ENCODE peak calls at places on chromosomes 6 and 20, in ten cellular contexts. One of them, this sample, is unnamed.

GRCh38 chr6:35487653-35488516 is 9.0 kb downstream of the TEAD3 start:
- DNase-seq in PC-3: peak
- DNase-seq in tibial artery: peak
- DNase-seq in AG10803: peak
- DNase-seq in endodermal cell: peak
- DNase-seq in uterus: peak
- DNase-seq in PC-9: peak
- DNase-seq in HCT116: no peak
- DNase-seq in AG09309: no peak
- DNase-seq in fibroblast of villous mesenchyme: peak
- DNase-seq in this sample: no peak

GRCh38 chr6:32886674-32887383 is 32.8 kb downstream of the PSMB9 start:
- DNase-seq in PC-3: peak
- DNase-seq in tibial artery: no peak
- DNase-seq in AG10803: peak
- DNase-seq in endodermal cell: no peak
- DNase-seq in uterus: no peak
- DNase-seq in PC-9: no peak
- DNase-seq in HCT116: no peak
- DNase-seq in AG09309: peak
- DNase-seq in fibroblast of villous mesenchyme: peak
- DNase-seq in this sample: no peak

GRCh38 chr20:44401052-44401769 is 45.7 kb downstream of the HNF4A start:
- DNase-seq in PC-3: no peak
- DNase-seq in tibial artery: no peak
- DNase-seq in AG10803: no peak
- DNase-seq in endodermal cell: peak
- DNase-seq in uterus: no peak
- DNase-seq in PC-9: no peak
- DNase-seq in HCT116: no peak
- DNase-seq in AG09309: no peak
- DNase-seq in fibroblast of villous mesenchyme: no peak
- DNase-seq in this sample: no peak

GRCh38 chr6:152185158-152185574 is 377.7 kb downstream of the ESR1 start:
- DNase-seq in PC-3: no peak
- DNase-seq in tibial artery: no peak
- DNase-seq in AG10803: no peak
- DNase-seq in endodermal cell: no peak
- DNase-seq in uterus: no peak
- DNase-seq in PC-9: no peak
- DNase-seq in HCT116: no peak
- DNase-seq in AG09309: no peak
- DNase-seq in fibroblast of villous mesenchyme: no peak
- DNase-seq in this sample: peak

GRCh38 chr6:21110684-21111398 is 482.7 kb upstream of the SOX4 start:
- DNase-seq in PC-3: no peak
- DNase-seq in tibial artery: no peak
- DNase-seq in AG10803: no peak
- DNase-seq in endodermal cell: no peak
- DNase-seq in uterus: no peak
- DNase-seq in PC-9: no peak
- DNase-seq in HCT116: no peak
- DNase-seq in AG09309: no peak
- DNase-seq in fibroblast of villous mesenchyme: no peak
- DNase-seq in this sample: no peak

GRCh38 chr6:116536216-116536621 is 9.3 kb downstream of the TRAPPC3L start:
- DNase-seq in PC-3: peak
- DNase-seq in tibial artery: no peak
- DNase-seq in AG10803: peak
- DNase-seq in endodermal cell: no peak
- DNase-seq in uterus: no peak
- DNase-seq in PC-9: peak
- DNase-seq in HCT116: peak
- DNase-seq in AG09309: peak
- DNase-seq in fibroblast of villous mesenchyme: peak
- DNase-seq in this sample: peak

GRCh38 chr20:57618091-57618765 is 2.0 kb downstream of the ZBP1 start:
- DNase-seq in PC-3: peak
- DNase-seq in tibial artery: peak
- DNase-seq in AG10803: no peak
- DNase-seq in endodermal cell: no peak
- DNase-seq in uterus: no peak
- DNase-seq in PC-9: peak
- DNase-seq in HCT116: peak
- DNase-seq in AG09309: no peak
- DNase-seq in fibroblast of villous mesenchyme: no peak
- DNase-seq in this sample: no peak

GRCh38 chr6:829646-830045 is 136.7 kb upstream of the EXOC2 start:
- DNase-seq in PC-3: no peak
- DNase-seq in tibial artery: no peak
- DNase-seq in AG10803: no peak
- DNase-seq in endodermal cell: peak
- DNase-seq in uterus: no peak
- DNase-seq in PC-9: no peak
- DNase-seq in HCT116: no peak
- DNase-seq in AG09309: no peak
- DNase-seq in fibroblast of villous mesenchyme: no peak
- DNase-seq in this sample: no peak

DNA sequence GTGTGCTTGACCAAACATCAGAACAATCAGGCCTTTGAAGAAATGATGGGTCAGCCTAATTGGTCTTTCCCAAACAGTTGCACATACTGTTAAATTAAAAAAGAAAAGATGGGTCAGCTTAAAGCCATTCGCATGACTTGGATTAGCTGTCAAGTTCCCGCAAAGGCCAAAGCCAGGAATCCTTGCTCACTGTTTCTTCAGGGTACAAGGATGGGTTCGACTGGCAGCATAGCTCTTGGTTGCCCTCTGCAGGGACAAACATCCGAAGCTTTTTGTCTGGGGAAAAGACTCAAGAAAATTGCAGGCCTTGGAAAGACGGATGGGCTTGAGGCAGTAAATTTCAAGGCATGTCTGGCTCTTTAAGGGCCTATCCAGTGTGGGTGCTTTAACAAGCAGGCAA is 168.0 kb downstream of the HDGFL1 start:
- DNase-seq in PC-3: peak
- DNase-seq in tibial artery: no peak
- DNase-seq in AG10803: peak
- DNase-seq in endodermal cell: peak
- DNase-seq in uterus: peak
- DNase-seq in PC-9: no peak
- DNase-seq in HCT116: peak
- DNase-seq in AG09309: peak
- DNase-seq in fibroblast of villous mesenchyme: peak
- DNase-seq in this sample: peak
- TF ChIP-seq CTCF in PC-3: peak
- TF ChIP-seq CTCF in tibial artery: no peak
- TF ChIP-seq CTCF in AG10803: peak
- TF ChIP-seq CTCF in endodermal cell: peak
- TF ChIP-seq CTCF in uterus: peak
- TF ChIP-seq CTCF in PC-9: peak
- TF ChIP-seq CTCF in HCT116: peak
- TF ChIP-seq CTCF in AG09309: peak
- TF ChIP-seq CTCF in fibroblast of villous mesenchyme: peak
- TF ChIP-seq CTCF in this sample: peak

GRCh38 chr6:132489376-132489775 is 23.5 kb downstream of the STX7 start:
- DNase-seq in PC-3: no peak
- DNase-seq in tibial artery: no peak
- DNase-seq in AG10803: no peak
- DNase-seq in endodermal cell: no peak
- DNase-seq in uterus: no peak
- DNase-seq in PC-9: no peak
- DNase-seq in HCT116: no peak
- DNase-seq in AG09309: no peak
- DNase-seq in fibroblast of villous mesenchyme: no peak
- DNase-seq in this sample: no peak

GRCh38 chr6:132491303-132491702 is 21.6 kb downstream of the STX7 start:
- DNase-seq in PC-3: no peak
- DNase-seq in tibial artery: no peak
- DNase-seq in AG10803: peak
- DNase-seq in endodermal cell: no peak
- DNase-seq in uterus: no peak
- DNase-seq in PC-9: no peak
- DNase-seq in HCT116: no peak
- DNase-seq in AG09309: no peak
- DNase-seq in fibroblast of villous mesenchyme: no peak
- DNase-seq in this sample: peak

GRCh38 chr6:132490478-132491204 is 22.3 kb downstream of the STX7 start:
- DNase-seq in PC-3: no peak
- DNase-seq in tibial artery: no peak
- DNase-seq in AG10803: peak
- DNase-seq in endodermal cell: no peak
- DNase-seq in uterus: no peak
- DNase-seq in PC-9: no peak
- DNase-seq in HCT116: no peak
- DNase-seq in AG09309: no peak
- DNase-seq in fibroblast of villous mesenchyme: no peak
- DNase-seq in this sample: peak

GRCh38 chr6:132490024-132490423 is 22.9 kb downstream of the STX7 start:
- DNase-seq in PC-3: no peak
- DNase-seq in tibial artery: peak
- DNase-seq in AG10803: peak
- DNase-seq in endodermal cell: no peak
- DNase-seq in uterus: no peak
- DNase-seq in PC-9: no peak
- DNase-seq in HCT116: no peak
- DNase-seq in AG09309: no peak
- DNase-seq in fibroblast of villous mesenchyme: no peak
- DNase-seq in this sample: peak

DNA sequence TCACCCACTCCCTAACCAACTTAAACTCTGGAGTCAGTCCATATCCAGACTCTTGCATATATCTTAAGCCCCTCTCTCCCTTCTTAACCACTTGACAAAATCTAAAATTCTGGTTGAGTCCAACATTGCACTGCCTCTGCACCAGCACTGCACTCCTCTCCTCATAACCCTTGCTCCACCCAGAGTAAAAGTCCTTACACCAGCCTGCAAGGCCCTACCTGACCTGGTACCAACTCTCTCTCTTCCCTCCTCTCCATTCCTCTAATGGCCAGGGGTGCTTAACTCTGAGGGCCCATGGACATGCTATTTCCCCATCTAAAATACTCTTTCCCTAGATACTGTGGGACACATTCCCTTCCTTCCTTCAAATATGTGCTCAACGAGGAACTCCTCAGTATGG is 21.0 kb downstream of the STX7 start:
- DNase-seq in PC-3: no peak
- DNase-seq in tibial artery: no peak
- DNase-seq in AG10803: no peak
- DNase-seq in endodermal cell: no peak
- DNase-seq in uterus: no peak
- DNase-seq in PC-9: no peak
- DNase-seq in HCT116: no peak
- DNase-seq in AG09309: no peak
- DNase-seq in fibroblast of villous mesenchyme: no peak
- DNase-seq in this sample: no peak
- H3K4me3 ChIP-seq in PC-3: no peak
- H3K4me3 ChIP-seq in tibial artery: no peak
- H3K4me3 ChIP-seq in AG10803: no peak
- H3K4me3 ChIP-seq in endodermal cell: no peak
- H3K4me3 ChIP-seq in uterus: no peak
- H3K4me3 ChIP-seq in PC-9: no peak
- H3K4me3 ChIP-seq in HCT116: no peak
- H3K4me3 ChIP-seq in AG09309: no peak
- H3K4me3 ChIP-seq in fibroblast of villous mesenchyme: no peak
- H3K4me3 ChIP-seq in this sample: no peak

GRCh38 chr6:170290306-170291128 is at the start of gene DLL1:
- DNase-seq in PC-3: peak
- DNase-seq in tibial artery: peak
- DNase-seq in AG10803: peak
- DNase-seq in endodermal cell: peak
- DNase-seq in uterus: peak
- DNase-seq in PC-9: no peak
- DNase-seq in HCT116: no peak
- DNase-seq in AG09309: no peak
- DNase-seq in fibroblast of villous mesenchyme: peak
- DNase-seq in this sample: peak

GRCh38 chr6:170288091-170288631 is 2.7 kb downstream of the DLL1 start:
- DNase-seq in PC-3: no peak
- DNase-seq in tibial artery: no peak
- DNase-seq in AG10803: no peak
- DNase-seq in endodermal cell: peak
- DNase-seq in uterus: no peak
- DNase-seq in PC-9: no peak
- DNase-seq in HCT116: no peak
- DNase-seq in AG09309: no peak
- DNase-seq in fibroblast of villous mesenchyme: no peak
- DNase-seq in this sample: no peak

GRCh38 chr6:170289971-170290305 is 940 bp downstream of the DLL1 start:
- DNase-seq in PC-3: no peak
- DNase-seq in tibial artery: no peak
- DNase-seq in AG10803: no peak
- DNase-seq in endodermal cell: no peak
- DNase-seq in uterus: no peak
- DNase-seq in PC-9: no peak
- DNase-seq in HCT116: no peak
- DNase-seq in AG09309: no peak
- DNase-seq in fibroblast of villous mesenchyme: no peak
- DNase-seq in this sample: no peak

GRCh38 chr6:170287371-170287876 is 3.5 kb downstream of the DLL1 start:
- DNase-seq in PC-3: no peak
- DNase-seq in tibial artery: no peak
- DNase-seq in AG10803: no peak
- DNase-seq in endodermal cell: peak
- DNase-seq in uterus: no peak
- DNase-seq in PC-9: no peak
- DNase-seq in HCT116: no peak
- DNase-seq in AG09309: no peak
- DNase-seq in fibroblast of villous mesenchyme: no peak
- DNase-seq in this sample: no peak

DNA sequence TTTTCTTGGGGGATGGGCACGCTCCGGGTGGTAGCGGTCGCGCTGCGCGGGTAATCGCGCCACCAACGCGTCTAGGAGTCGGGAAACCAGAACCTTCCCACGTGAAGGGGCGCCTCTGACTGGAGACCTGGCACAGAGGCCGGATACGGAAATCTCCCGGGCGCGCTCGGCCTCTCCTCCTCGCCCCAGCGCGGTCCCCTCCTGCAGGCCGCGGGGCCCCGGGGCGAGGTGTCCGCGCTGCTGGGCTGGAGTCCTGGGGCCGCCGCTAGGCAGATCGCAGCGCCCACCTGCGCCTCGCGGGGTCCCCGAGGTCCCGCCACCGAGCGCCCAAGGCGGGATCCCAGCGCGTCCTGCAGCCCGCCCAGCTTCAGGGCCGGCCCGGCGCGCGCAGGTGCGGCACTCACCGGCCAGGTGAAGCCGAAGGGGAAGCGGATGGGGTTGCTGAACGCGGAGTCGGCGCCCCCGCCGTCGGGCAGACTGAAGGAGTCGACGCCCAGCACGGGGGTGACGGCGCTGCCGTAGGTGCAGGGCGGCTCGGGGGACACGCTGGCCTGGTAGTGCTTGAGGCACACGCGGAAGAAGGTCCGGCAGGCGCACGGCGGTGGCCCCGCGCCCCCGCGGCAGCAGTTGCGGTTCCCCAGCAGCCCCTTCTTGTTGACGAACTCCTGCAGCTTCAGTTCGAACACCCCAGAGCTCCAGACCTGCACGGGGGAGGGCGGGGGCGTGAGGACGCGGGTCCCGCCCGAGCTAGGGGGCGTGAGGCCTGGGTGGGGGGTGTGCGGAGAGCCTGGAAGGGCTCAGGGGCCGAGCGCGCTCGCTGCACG is 1.6 kb downstream of the DLL1 start:
- DNase-seq in PC-3: no peak
- DNase-seq in tibial artery: no peak
- DNase-seq in AG10803: no peak
- DNase-seq in endodermal cell: peak
- DNase-seq in uterus: no peak
- DNase-seq in PC-9: no peak
- DNase-seq in HCT116: no peak
- DNase-seq in AG09309: no peak
- DNase-seq in fibroblast of villous mesenchyme: no peak
- DNase-seq in this sample: no peak
- TF ChIP-seq CTCF in PC-3: no peak
- TF ChIP-seq CTCF in tibial artery: no peak
- TF ChIP-seq CTCF in AG10803: no peak
- TF ChIP-seq CTCF in endodermal cell: no peak
- TF ChIP-seq CTCF in uterus: no peak
- TF ChIP-seq CTCF in PC-9: no peak
- TF ChIP-seq CTCF in HCT116: no peak
- TF ChIP-seq CTCF in AG09309: no peak
- TF ChIP-seq CTCF in fibroblast of villous mesenchyme: no peak
- TF ChIP-seq CTCF in this sample: no peak

DNA sequence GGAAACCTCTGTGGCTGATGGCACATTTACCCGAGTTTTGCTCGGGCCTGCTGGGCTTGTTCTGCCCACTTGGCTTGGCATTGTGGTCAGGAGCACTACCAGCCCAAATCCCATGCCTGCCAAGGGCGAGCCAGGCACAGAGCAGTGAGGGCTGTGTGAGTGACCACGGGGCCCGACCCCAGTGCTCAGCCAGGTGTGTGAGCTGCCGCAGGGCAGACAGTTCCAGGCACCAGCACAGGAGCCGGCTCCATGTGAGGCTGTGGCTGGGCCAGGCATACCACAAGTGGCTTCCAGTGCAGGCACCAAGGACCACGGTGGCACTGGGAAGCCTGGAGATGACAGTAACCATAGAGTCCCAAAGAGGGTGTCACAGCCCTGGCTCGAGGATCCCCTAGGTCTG is 1225.5 kb upstream of the GJE1 start:
- DNase-seq in PC-3: no peak
- DNase-seq in tibial artery: no peak
- DNase-seq in AG10803: no peak
- DNase-seq in endodermal cell: no peak
- DNase-seq in uterus: no peak
- DNase-seq in PC-9: no peak
- DNase-seq in HCT116: no peak
- DNase-seq in AG09309: no peak
- DNase-seq in fibroblast of villous mesenchyme: no peak
- DNase-seq in this sample: no peak
- H3K4me3 ChIP-seq in PC-3: no peak
- H3K4me3 ChIP-seq in tibial artery: no peak
- H3K4me3 ChIP-seq in AG10803: no peak
- H3K4me3 ChIP-seq in endodermal cell: no peak
- H3K4me3 ChIP-seq in uterus: no peak
- H3K4me3 ChIP-seq in PC-9: no peak
- H3K4me3 ChIP-seq in HCT116: no peak
- H3K4me3 ChIP-seq in AG09309: no peak
- H3K4me3 ChIP-seq in fibroblast of villous mesenchyme: no peak
- H3K4me3 ChIP-seq in this sample: no peak

This sample was measured in GM12865.